ENCODE peak calls at places on chromosomes 12 and 14, in four cellular contexts. F is lower lobe of right lung; G is right cardiac atrium; Z is stimulated activated naive CD8-positive, alpha-beta T cell treated with anti-CD3 and anti-CD28 coated beads, Interleukin-15, amount 100 ng/mL, for 72 hours. E is an unnamed sample.

GRCh38 chr12:94405378-94406116 is 54.1 kb downstream of the CEP83 start:
- ATAC-seq in F (peak), G (peak), Z (peak), E (peak)

GRCh38 chr14:39247256-39247655 is 13.5 kb downstream of the MIA2 start:
- ATAC-seq in F (no peak), G (no peak), Z (no peak), E (no peak)

GRCh38 chr14:50926851-50927386 is 17.4 kb downstream of the PYGL start:
- ATAC-seq in F (peak), G (no peak), Z (no peak), E (no peak)

GRCh38 chr14:37889087-37889486 is 293.7 kb downstream of the TTC6 start:
- ATAC-seq in F (no peak), G (peak), Z (no peak), E (no peak)

GRCh38 chr14:21729703-21730212 is 56.1 kb upstream of the OR4E1 start:
- ATAC-seq in F (no peak), G (no peak), Z (peak), E (no peak)

GRCh38 chr12:55036326-55036725 is 16.6 kb downstream of the NEUROD4 start:
- ATAC-seq in F (no peak), G (no peak), Z (no peak), E (no peak)

GRCh38 chr14:26905219-26905618 is 307.4 kb upstream of the NOVA1 start:
- ATAC-seq in F (no peak), G (no peak), Z (no peak), E (no peak)

GRCh38 chr12:104641862-104642261 is 185.1 kb downstream of the CHST11 start:
- ATAC-seq in F (peak), G (no peak), Z (no peak), E (peak)

GRCh38 chr14:74913986-74914573 is 9.0 kb downstream of the RPS6KL1 start:
- ATAC-seq in F (peak), G (peak), Z (no peak), E (no peak)

E was measured in stimulated activated memory B cell treated with anti-CD40 and anti-IgM and Interleukin-4, amounts not matched to agents 10 μg/mL and 1 μg/mL and 100 μg/mL, for 72 hours.